ENCODE peak calls at places on chromosome 15, in four cellular contexts. K, R, M and C are unnamed samples.

GRCh38 chr15:74135041-74135565 is 4.7 kb downstream of the ISLR2 start:
- DNase-seq in R (no peak), K (no peak), M (no peak), C (no peak)

GRCh38 chr15:52785672-52786406 is 4.3 kb downstream of the ONECUT1 start:
- DNase-seq in M (no peak), K (no peak), R (no peak), C (no peak)

GRCh38 chr15:41921167-41921566 is 27.3 kb upstream of the SPTBN5 start:
- DNase-seq in R (no peak), K (no peak), M (no peak), C (no peak)

GRCh38 chr15:40439461-40440299 is 1.1 kb upstream of the BAHD1 start:
- DNase-seq in M (peak), R (no peak), K (peak), C (peak)

GRCh38 chr15:96355561-96356129 is 25.1 kb downstream of the NR2F2 start:
- DNase-seq in M (no peak), K (no peak), R (no peak), C (no peak)

GRCh38 chr15:48559270-48559669 is 86.2 kb downstream of the FBN1 start:
- DNase-seq in K (peak), R (peak), M (peak), C (peak)

GRCh38 chr15:42332331-42332730 is 27.0 kb upstream of the CAPN3 start:
- DNase-seq in M (peak), K (no peak), R (no peak), C (peak)

GRCh38 chr15:93987068-93987467 is 244.3 kb upstream of the MCTP2 start:
- DNase-seq in K (no peak), R (no peak), M (no peak), C (no peak)

GRCh38 chr15:38389924-38390542 is 63.9 kb upstream of the FAM98B start:
- DNase-seq in R (peak), M (peak), K (peak), C (peak)

GRCh38 chr15:87731630-87732029 is 524.9 kb downstream of the NTRK3 start:
- DNase-seq in K (no peak), R (no peak), M (no peak), C (no peak)

GRCh38 chr15:32642667-32643425 is 1.3 kb downstream of the SCG5 start:
- DNase-seq in M (no peak), K (no peak), R (no peak), C (no peak)

GRCh38 chr15:62647195-62647865 is 395.2 kb upstream of the TPM1 start:
- DNase-seq in R (peak), K (no peak), M (peak), C (peak)

GRCh38 chr15:40769310-40770146 is at the start of gene C15orf62:
- DNase-seq in K (peak), R (peak), M (peak), C (peak)

GRCh38 chr15:101169457-101170071 is 82.3 kb downstream of the CHSY1 start:
- DNase-seq in R (peak), K (no peak), M (peak), C (no peak)

GRCh38 chr15:78051622-78052405 is 25.7 kb downstream of the TBC1D2B start:
- DNase-seq in K (peak), R (peak), M (peak), C (no peak)

GRCh38 chr15:31427411-31427810 is 100.8 kb downstream of the KLF13 start:
- DNase-seq in R (no peak), M (peak), K (no peak), C (peak)

GRCh38 chr15:64942356-64942755 is 30.7 kb downstream of the ANKDD1A start:
- DNase-seq in M (no peak), R (no peak), K (no peak), C (no peak)

GRCh38 chr15:99029358-99029871 is 21.8 kb upstream of the PGPEP1L start:
- DNase-seq in K (no peak), M (no peak), R (no peak), C (no peak)

GRCh38 chr15:93045191-93045785 is 43.7 kb downstream of the RGMA start:
- DNase-seq in K (no peak), M (no peak), R (no peak), C (no peak)

GRCh38 chr15:52870015-52870414 is 79.9 kb upstream of the ONECUT1 start:
- DNase-seq in M (no peak), R (no peak), K (no peak), C (no peak)

GRCh38 chr15:68743256-68743655 is 77.4 kb downstream of the ANP32A start:
- DNase-seq in K (no peak), M (no peak), R (no peak), C (no peak)

GRCh38 chr15:92667291-92667904 is 11.8 kb upstream of the FAM174B start:
- DNase-seq in K (no peak), M (peak), R (no peak), C (no peak)

GRCh38 chr15:33298631-33299030 is 12.1 kb upstream of the RYR3 start:
- DNase-seq in K (no peak), R (no peak), M (no peak), C (peak)

GRCh38 chr15:89196994-89197393 is 24.4 kb downstream of the RLBP1 start:
- DNase-seq in R (no peak), K (no peak), M (no peak), C (peak)

GRCh38 chr15:98678484-98678883 is 30.1 kb downstream of the IGF1R start:
- DNase-seq in R (no peak), M (no peak), K (no peak), C (no peak)

GRCh38 chr15:47505712-47506542 is 211.4 kb upstream of the SEMA6D start:
- DNase-seq in R (peak), K (no peak), M (peak), C (no peak)

GRCh38 chr15:47741082-47741481 is 23.8 kb downstream of the SEMA6D start:
- DNase-seq in K (no peak), M (no peak), R (no peak), C (no peak)

GRCh38 chr15:83115831-83116565 is 8.6 kb downstream of the TM6SF1 start:
- DNase-seq in K (no peak), R (no peak), M (no peak), C (no peak)

GRCh38 chr15:78841307-78841706 is 30.0 kb upstream of the ADAMTS7 start:
- DNase-seq in R (no peak), M (no peak), K (no peak), C (no peak)

GRCh38 chr15:84570164-84570692 is 30.6 kb upstream of the ZSCAN2 start:
- DNase-seq in M (peak), R (peak), K (peak), C (no peak)

GRCh38 chr15:67178569-67179210 is 75.8 kb downstream of the AAGAB start:
- DNase-seq in R (peak), K (peak), M (peak), C (peak)

GRCh38 chr15:101314301-101314700 is 19.3 kb upstream of the SNRPA1 start:
- DNase-seq in K (peak), R (no peak), M (no peak), C (no peak)

GRCh38 chr15:25734680-25735355 is 128.3 kb downstream of the ATP10A start:
- DNase-seq in K (no peak), M (no peak), R (no peak), C (no peak)

GRCh38 chr15:90667063-90667754 is 49.9 kb upstream of the BLM start:
- DNase-seq in M (no peak), R (no peak), K (no peak), C (peak)

GRCh38 chr15:90665288-90666134 is 51.6 kb upstream of the BLM start:
- DNase-seq in R (peak), K (peak), M (peak), C (peak)

GRCh38 chr15:90660195-90660995 is 56.8 kb upstream of the BLM start:
- DNase-seq in M (peak), K (peak), R (peak), C (peak)

GRCh38 chr15:90666135-90666909 is 50.8 kb upstream of the BLM start:
- DNase-seq in R (no peak), M (no peak), K (no peak), C (no peak)

GRCh38 chr15:90664650-90665287 is 52.4 kb upstream of the BLM start:
- DNase-seq in K (peak), R (peak), M (peak), C (no peak)
- H3K4me3 ChIP-seq in K (peak), R (peak), M (peak), C (peak)

GRCh38 chr15:80434926-80435720 is 30.9 kb downstream of the ARNT2 start:
- DNase-seq in K (no peak), M (no peak), R (no peak), C (no peak)

GRCh38 chr15:80433836-80434235 is 29.7 kb downstream of the ARNT2 start:
- DNase-seq in M (no peak), R (no peak), K (no peak), C (no peak)

GRCh38 chr15:80431635-80432034 is 27.5 kb downstream of the ARNT2 start:
- DNase-seq in M (no peak), K (no peak), R (no peak), C (no peak)

GRCh38 chr15:80426316-80426715 is 22.1 kb downstream of the ARNT2 start:
- DNase-seq in R (no peak), M (no peak), K (no peak), C (no peak)

DNA sequence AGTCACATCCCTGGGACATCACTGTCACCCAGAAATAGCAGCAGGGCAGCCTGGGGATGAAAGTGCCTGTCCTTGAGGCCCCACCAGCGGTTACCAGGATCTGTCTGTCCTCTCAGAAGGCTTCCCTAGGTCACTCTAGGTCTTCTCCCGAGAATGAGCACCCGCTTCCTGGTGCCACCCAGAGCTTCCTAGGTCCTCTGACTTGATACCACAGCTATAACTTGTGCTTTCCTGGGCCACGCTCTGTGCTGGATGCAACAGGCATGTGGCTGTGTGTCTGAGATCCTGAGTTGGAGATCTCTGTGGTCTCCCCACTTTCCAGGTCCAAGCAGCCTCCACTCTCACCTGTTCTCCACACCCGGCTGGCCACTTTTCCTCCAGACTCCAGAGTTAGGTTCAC is 25.8 kb downstream of the ARNT2 start:
- DNase-seq in M (no peak), K (no peak), R (no peak), C (no peak)
- TF ChIP-seq CTCF in M (no peak), K (no peak), R (no peak), C (no peak)

GRCh38 chr15:57218826-57219576 is 157.3 kb upstream of the CGNL1 start:
- DNase-seq in M (peak), K (no peak), R (peak), C (peak)
- H3K4me3 ChIP-seq in M (no peak), K (no peak), R (peak), C (no peak)

GRCh38 chr15:27768731-27769510 is 330.2 kb downstream of the OCA2 start:
- DNase-seq in M (no peak), K (peak), R (no peak), C (no peak)

GRCh38 chr15:27767918-27768640 is 331.0 kb downstream of the OCA2 start:
- DNase-seq in R (no peak), K (no peak), M (no peak), C (no peak)

GRCh38 chr15:27762471-27762870 is 336.6 kb downstream of the OCA2 start:
- DNase-seq in M (no peak), K (no peak), R (no peak), C (no peak)

GRCh38 chr15:27764339-27764738 is 334.8 kb downstream of the OCA2 start:
- DNase-seq in K (no peak), M (no peak), R (no peak), C (no peak)

GRCh38 chr15:27763514-27763913 is 335.6 kb downstream of the OCA2 start:
- DNase-seq in K (no peak), R (no peak), M (no peak), C (no peak)
- TF ChIP-seq CTCF in K (no peak), R (no peak), M (no peak), C (no peak)

GRCh38 chr15:77027697-77028450 is 32.9 kb downstream of the PSTPIP1 start:
- DNase-seq in M (peak), K (peak), R (no peak), C (no peak)

GRCh38 chr15:77027111-77027696 is 32.3 kb downstream of the PSTPIP1 start:
- DNase-seq in K (peak), R (no peak), M (no peak), C (no peak)

GRCh38 chr15:77029166-77030041 is 34.5 kb downstream of the PSTPIP1 start:
- DNase-seq in M (no peak), K (peak), R (no peak), C (no peak)

GRCh38 chr15:77030042-77030927 is 35.4 kb downstream of the PSTPIP1 start:
- DNase-seq in M (no peak), R (no peak), K (peak), C (no peak)

GRCh38 chr15:77028451-77029165 is 33.7 kb downstream of the PSTPIP1 start:
- DNase-seq in M (no peak), K (peak), R (no peak), C (no peak)
- H3K4me3 ChIP-seq in M (peak), K (no peak), R (peak), C (no peak)